ENCODE peak calls at places on chromosome 1, in eight cellular contexts. X is aorta; U is activated T-cell treated with anti-CD3 and anti-CD28 coated beads, Interleukin-2, amount 50 U/mL, for 4 hours; W is NCI-H460; K is MV-4-11; A is stimulated activated CD8-positive, alpha-beta memory T cell treated with anti-CD3 and anti-CD28 coated beads, Interleukin-7, amount 100 ng/mL, for 1 hour; E is H9; M is amniotic epithelial cell. P is an unnamed sample.
A peak's percentile ranks its signal among the peaks of the same experiment; 100 is the strongest.

GRCh38 chr1:235984041-235984820 is 80.7 kb downstream of the NID1 start:
- DNase-seq in X (no peak), U (no peak), W (no peak), K (no peak), A (no peak), E (no peak), M (peak; percentile 75), P (no peak)

GRCh38 chr1:188949701-188950100 is 1528.0 kb downstream of the BRINP3 start:
- DNase-seq in X (no peak), U (no peak), W (no peak), K (no peak), A (no peak), E (no peak), M (peak; percentile 32), P (no peak)

GRCh38 chr1:14677291-14677690 is 78.8 kb downstream of the KAZN start:
- DNase-seq in X (no peak), U (no peak), W (no peak), K (no peak), A (no peak), E (no peak), M (no peak), P (no peak)

GRCh38 chr1:201883786-201884185 is 4.9 kb upstream of the SHISA4 start:
- DNase-seq in X (no peak), U (no peak), W (peak; percentile 37), K (peak; percentile 82), A (no peak), E (no peak), M (peak; percentile 64), P (no peak)

GRCh38 chr1:1314237-1314586 is 5.8 kb downstream of the PUSL1 start:
- DNase-seq in X (no peak), U (no peak), W (no peak), K (no peak), A (no peak), E (no peak), M (no peak), P (no peak)

GRCh38 chr1:92695104-92695503 is 89.8 kb downstream of the EVI5 start:
- DNase-seq in X (no peak), U (no peak), W (no peak), K (no peak), A (no peak), E (no peak), M (peak; percentile 41), P (no peak)

GRCh38 chr1:155184835-155185782 is 11.5 kb downstream of the TRIM46 start:
- DNase-seq in X (peak; percentile 81), U (no peak), W (no peak), K (peak; percentile 92), A (no peak), E (no peak), M (no peak), P (no peak)

GRCh38 chr1:88683516-88683847 is 591 bp upstream of the PKN2 start:
- DNase-seq in X (peak; percentile 64), U (peak; percentile 40), W (no peak), K (no peak), A (peak; percentile 1), E (no peak), M (no peak), P (no peak)

GRCh38 chr1:207282049-207282448 is 39.4 kb upstream of the CD55 start:
- DNase-seq in X (no peak), U (no peak), W (no peak), K (no peak), A (no peak), E (no peak), M (peak; percentile 77), P (no peak)

P was measured in Panc1.